ENCODE peak calls at places on chromosomes 11 and 22, in six cellular contexts. Y is psoas muscle, F is iPS DF 6.9, O is transverse colon, S is osteoblast, P is right lobe of liver. G is an unnamed sample.

GRCh38 chr11:19962795-19963163 is 197.5 kb downstream of the DBX1 start:
- DNase-seq in Y (no peak), F (no peak), O (no peak), S (peak), P (no peak), G (no peak)

GRCh38 chr11:34331329-34331728 is 26.5 kb downstream of the ABTB2 start:
- DNase-seq in Y (no peak), F (no peak), O (no peak), S (peak), P (no peak), G (no peak)

GRCh38 chr22:46068176-46068907 is 82.0 kb upstream of the PPARA start:
- DNase-seq in Y (no peak), F (no peak), O (no peak), S (no peak), P (no peak), G (no peak)

GRCh38 chr22:30561402-30562154 is 12.9 kb downstream of the GAL3ST1 start:
- DNase-seq in Y (no peak), F (no peak), O (no peak), S (peak), P (no peak), G (no peak)

GRCh38 chr22:35051034-35051535 is 14.9 kb upstream of the ISX start:
- DNase-seq in Y (no peak), F (no peak), O (no peak), S (no peak), P (no peak), G (no peak)

GRCh38 chr11:132263875-132264274 is 893.5 kb downstream of the NTM start:
- DNase-seq in Y (no peak), F (no peak), O (no peak), S (no peak), P (no peak), G (no peak)

GRCh38 chr11:47408598-47409439 is 429 bp downstream of the SLC39A13 start:
- DNase-seq in Y (peak), F (no peak), O (peak), S (peak), P (no peak), G (peak)

GRCh38 chr11:134170177-134170908 is 53.4 kb downstream of the NCAPD3 start:
- DNase-seq in Y (no peak), F (no peak), O (no peak), S (no peak), P (no peak), G (no peak)

GRCh38 chr11:132072044-132072879 is 701.8 kb downstream of the NTM start:
- DNase-seq in Y (no peak), F (no peak), O (no peak), S (peak), P (no peak), G (no peak)

GRCh38 chr22:17910561-17911311 is 113.6 kb downstream of the MICAL3 start:
- DNase-seq in Y (peak), F (no peak), O (peak), S (peak), P (no peak), G (peak)

GRCh38 chr11:30987819-30988218 is 381.7 kb downstream of the DCDC1 start:
- DNase-seq in Y (no peak), F (no peak), O (no peak), S (no peak), P (peak), G (no peak)

GRCh38 chr11:85941380-85941973 is 86.3 kb downstream of the CCDC83 start:
- DNase-seq in Y (peak), F (peak), O (peak), S (peak), P (no peak), G (peak)

GRCh38 chr22:36569999-36570398 is 41.0 kb upstream of the EIF3D start:
- DNase-seq in Y (no peak), F (no peak), O (no peak), S (peak), P (no peak), G (no peak)

GRCh38 chr11:117230286-117230961 is 1.4 kb downstream of the PCSK7 start:
- DNase-seq in Y (no peak), F (no peak), O (no peak), S (peak), P (no peak), G (no peak)

GRCh38 chr11:67055812-67056211 is 835 bp upstream of the RHOD start:
- DNase-seq in Y (peak), F (no peak), O (no peak), S (peak), P (no peak), G (no peak)

GRCh38 chr11:12125609-12126149 is 15.3 kb downstream of the MICAL2 start:
- DNase-seq in Y (no peak), F (no peak), O (no peak), S (no peak), P (no peak), G (no peak)

GRCh38 chr11:129259950-129260349 is 67.8 kb upstream of the ARHGAP32 start:
- DNase-seq in Y (no peak), F (no peak), O (no peak), S (no peak), P (no peak), G (no peak)

GRCh38 chr22:43925433-43926348 is 2.1 kb downstream of the PNPLA3 start:
- DNase-seq in Y (no peak), F (no peak), O (no peak), S (peak), P (peak), G (no peak)

GRCh38 chr11:112989198-112989597 is 28.0 kb downstream of the NCAM1 start:
- DNase-seq in Y (no peak), F (no peak), O (no peak), S (no peak), P (no peak), G (no peak)

GRCh38 chr11:75872887-75873416 is 57.9 kb downstream of the UVRAG start:
- DNase-seq in Y (no peak), F (no peak), O (no peak), S (no peak), P (no peak), G (no peak)

GRCh38 chr11:124875943-124876817 is 10.9 kb downstream of the ROBO3 start:
- DNase-seq in Y (peak), F (peak), O (peak), S (peak), P (peak), G (peak)

GRCh38 chr11:128151338-128151737 is 436.0 kb downstream of the ETS1 start:
- DNase-seq in Y (no peak), F (no peak), O (no peak), S (no peak), P (no peak), G (no peak)

GRCh38 chr11:47895035-47895434 is 46.9 kb upstream of the NUP160 start:
- DNase-seq in Y (no peak), F (no peak), O (no peak), S (no peak), P (no peak), G (no peak)

GRCh38 chr11:27404427-27404826 is 41.4 kb upstream of the CCDC34 start:
- DNase-seq in Y (no peak), F (no peak), O (no peak), S (no peak), P (no peak), G (no peak)

GRCh38 chr11:134956461-134957209 is 544.6 kb upstream of the B3GAT1 start:
- DNase-seq in Y (no peak), F (no peak), O (no peak), S (no peak), P (no peak), G (no peak)

GRCh38 chr11:75577198-75577597 is 15.1 kb downstream of the SERPINH1 start:
- DNase-seq in Y (peak), F (no peak), O (peak), S (peak), P (peak), G (peak)

GRCh38 chr11:113697798-113698407 is 8.2 kb downstream of the TMPRSS5 start:
- DNase-seq in Y (no peak), F (no peak), O (no peak), S (peak), P (no peak), G (no peak)

GRCh38 chr11:119905162-119905561 is 176.2 kb upstream of the NECTIN1 start:
- DNase-seq in Y (no peak), F (no peak), O (peak), S (no peak), P (no peak), G (no peak)

GRCh38 chr22:37659066-37659896 is 758 bp downstream of the PDXP start:
- DNase-seq in Y (no peak), F (no peak), O (peak), S (peak), P (peak), G (no peak)

GRCh38 chr22:37662039-37662438 is 3.5 kb downstream of the PDXP start:
- DNase-seq in Y (no peak), F (no peak), O (no peak), S (peak), P (no peak), G (no peak)

GRCh38 chr22:37661160-37661924 is 2.8 kb downstream of the PDXP start:
- DNase-seq in Y (no peak), F (no peak), O (no peak), S (peak), P (no peak), G (no peak)

GRCh38 chr22:37659897-37660708 is 1.6 kb downstream of the PDXP start:
- DNase-seq in Y (no peak), F (no peak), O (peak), S (peak), P (no peak), G (no peak)

GRCh38 chr22:37660709-37661045 is 2.2 kb downstream of the PDXP start:
- DNase-seq in Y (no peak), F (no peak), O (no peak), S (no peak), P (no peak), G (no peak)
- H3K4me3 ChIP-seq in Y (peak), F (no peak), O (peak), S (no peak), P (peak), G (no peak)

GRCh38 chr22:20567993-20568417 is 60.6 kb downstream of the MED15 start:
- DNase-seq in Y (no peak), F (no peak), O (no peak), S (peak), P (no peak), G (no peak)

GRCh38 chr22:20565761-20566160 is 58.4 kb downstream of the MED15 start:
- DNase-seq in Y (no peak), F (no peak), O (no peak), S (no peak), P (peak), G (no peak)

GRCh38 chr22:20565079-20565734 is 57.8 kb downstream of the MED15 start:
- DNase-seq in Y (no peak), F (no peak), O (no peak), S (peak), P (no peak), G (no peak)

GRCh38 chr22:20567371-20567847 is 60.0 kb downstream of the MED15 start:
- DNase-seq in Y (no peak), F (no peak), O (no peak), S (peak), P (peak), G (no peak)

DNA sequence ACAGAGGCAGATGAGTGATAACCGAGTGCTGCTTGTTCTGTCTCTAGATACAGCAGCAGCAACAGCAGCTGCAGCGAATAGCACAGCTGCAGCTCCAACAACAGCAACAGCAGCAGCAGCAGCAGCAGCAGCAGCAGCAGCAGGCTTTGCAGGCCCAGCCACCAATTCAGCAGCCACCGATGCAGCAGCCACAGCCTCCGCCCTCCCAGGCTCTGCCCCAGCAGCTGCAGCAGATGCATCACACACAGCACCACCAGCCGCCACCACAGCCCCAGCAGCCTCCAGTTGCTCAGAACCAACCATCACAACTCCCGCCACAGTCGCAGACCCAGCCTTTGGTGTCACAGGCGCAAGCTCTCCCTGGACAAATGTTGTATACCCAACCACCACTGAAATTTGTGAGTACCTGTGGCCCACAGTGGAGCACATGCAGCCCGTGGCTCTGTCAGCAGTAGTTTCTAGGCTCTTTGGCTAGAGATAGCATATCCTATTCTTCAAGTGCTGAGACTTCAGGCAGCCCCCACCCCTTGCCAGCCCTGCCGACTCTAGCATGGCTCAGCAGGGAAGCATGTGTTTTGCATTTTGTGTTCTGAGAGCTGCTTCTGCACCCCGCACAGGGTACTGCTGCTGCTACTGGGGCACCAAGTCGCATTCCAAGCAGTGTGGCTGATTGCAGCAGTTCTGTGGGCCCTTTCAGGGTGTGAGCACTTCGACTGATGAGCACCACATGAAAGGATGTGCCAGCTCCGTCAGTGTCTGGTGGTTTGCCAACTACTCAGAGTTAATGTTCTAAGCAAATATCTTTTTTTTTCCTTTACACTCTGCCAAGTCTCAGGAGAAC is 59.2 kb downstream of the MED15 start:
- DNase-seq in Y (no peak), F (no peak), O (peak), S (peak), P (peak), G (peak)
- H3K4me3 ChIP-seq in Y (no peak), F (no peak), O (no peak), S (no peak), P (no peak), G (no peak)

GRCh38 chr11:122981388-122982264 is at the start of gene BSX:
- DNase-seq in Y (peak), F (peak), O (peak), S (peak), P (no peak), G (peak)
- H3K4me3 ChIP-seq in Y (no peak), F (no peak), O (no peak), S (no peak), P (no peak), G (no peak)

GRCh38 chr22:23210428-23211170 is 30.3 kb downstream of the BCR start:
- DNase-seq in Y (no peak), F (no peak), O (no peak), S (no peak), P (no peak), G (no peak)

GRCh38 chr22:23213031-23213555 is 32.8 kb downstream of the BCR start:
- DNase-seq in Y (no peak), F (no peak), O (no peak), S (no peak), P (no peak), G (no peak)

GRCh38 chr22:23213581-23214341 is 33.5 kb downstream of the BCR start:
- DNase-seq in Y (no peak), F (no peak), O (no peak), S (no peak), P (no peak), G (no peak)

GRCh38 chr22:23212061-23213030 is 32.0 kb downstream of the BCR start:
- DNase-seq in Y (no peak), F (no peak), O (no peak), S (no peak), P (no peak), G (no peak)

GRCh38 chr22:23211622-23212021 is 31.3 kb downstream of the BCR start:
- DNase-seq in Y (no peak), F (no peak), O (no peak), S (no peak), P (no peak), G (no peak)
- H3K4me3 ChIP-seq in Y (no peak), F (no peak), O (no peak), S (no peak), P (no peak), G (no peak)

G was measured in adrenal gland.